ENCODE peak calls at places on chromosomes 12 and 14, in seven cellular contexts. One of them, this sample, is unnamed.

GRCh38 chr12:108573310-108573709 is 10.9 kb downstream of the ISCU start:
- DNase-seq in WTC11: no peak
- DNase-seq in AG09319: no peak
- DNase-seq in B cell: no peak
- DNase-seq in nephron progenitor cell: no peak
- DNase-seq in left lung: no peak
- DNase-seq in ovary: no peak
- DNase-seq in this sample: no peak

GRCh38 chr14:63134801-63135200 is 69.4 kb upstream of the RHOJ start:
- DNase-seq in WTC11: no peak
- DNase-seq in AG09319: no peak
- DNase-seq in left lung: no peak
- DNase-seq in nephron progenitor cell: no peak
- DNase-seq in ovary: no peak
- DNase-seq in B cell: no peak
- DNase-seq in this sample: no peak

GRCh38 chr12:14618990-14619389 is 51.3 kb upstream of the PLBD1 start:
- DNase-seq in WTC11: no peak
- DNase-seq in left lung: no peak
- DNase-seq in AG09319: no peak
- DNase-seq in B cell: no peak
- DNase-seq in ovary: no peak
- DNase-seq in nephron progenitor cell: no peak
- DNase-seq in this sample: no peak

GRCh38 chr14:30569216-30569902 is 10.4 kb downstream of the G2E3 start:
- DNase-seq in nephron progenitor cell: no peak
- DNase-seq in left lung: no peak
- DNase-seq in AG09319: no peak
- DNase-seq in ovary: no peak
- DNase-seq in WTC11: no peak
- DNase-seq in B cell: no peak
- DNase-seq in this sample: no peak

GRCh38 chr12:39605996-39606395 is 13.6 kb downstream of the ABCD2 start:
- DNase-seq in AG09319: no peak
- DNase-seq in ovary: no peak
- DNase-seq in left lung: no peak
- DNase-seq in WTC11: no peak
- DNase-seq in nephron progenitor cell: no peak
- DNase-seq in B cell: no peak
- DNase-seq in this sample: no peak

GRCh38 chr12:120528861-120529525 is at the start of gene COQ5:
- DNase-seq in AG09319: no peak
- DNase-seq in B cell: peak
- DNase-seq in left lung: peak
- DNase-seq in nephron progenitor cell: peak
- DNase-seq in WTC11: peak
- DNase-seq in ovary: peak
- DNase-seq in this sample: peak

GRCh38 chr12:59834659-59835474 is 239.0 kb downstream of the SLC16A7 start:
- DNase-seq in AG09319: peak
- DNase-seq in left lung: no peak
- DNase-seq in WTC11: no peak
- DNase-seq in ovary: no peak
- DNase-seq in B cell: no peak
- DNase-seq in nephron progenitor cell: peak
- DNase-seq in this sample: no peak

GRCh38 chr14:104792101-104792884 is 3.3 kb downstream of the AKT1 start:
- DNase-seq in AG09319: no peak
- DNase-seq in nephron progenitor cell: no peak
- DNase-seq in left lung: peak
- DNase-seq in ovary: no peak
- DNase-seq in WTC11: no peak
- DNase-seq in B cell: no peak
- DNase-seq in this sample: no peak

GRCh38 chr12:75560167-75560566 is 48.8 kb upstream of the KRR1 start:
- DNase-seq in nephron progenitor cell: no peak
- DNase-seq in AG09319: no peak
- DNase-seq in B cell: no peak
- DNase-seq in left lung: no peak
- DNase-seq in WTC11: no peak
- DNase-seq in ovary: no peak
- DNase-seq in this sample: no peak

GRCh38 chr12:105975351-105975750 is 163.4 kb downstream of the NUAK1 start:
- DNase-seq in B cell: no peak
- DNase-seq in ovary: no peak
- DNase-seq in left lung: no peak
- DNase-seq in nephron progenitor cell: no peak
- DNase-seq in AG09319: no peak
- DNase-seq in WTC11: no peak
- DNase-seq in this sample: no peak

GRCh38 chr12:6295187-6295811 is 15.2 kb upstream of the PLEKHG6 start:
- DNase-seq in WTC11: no peak
- DNase-seq in B cell: no peak
- DNase-seq in ovary: no peak
- DNase-seq in nephron progenitor cell: no peak
- DNase-seq in left lung: no peak
- DNase-seq in AG09319: peak
- DNase-seq in this sample: peak

GRCh38 chr14:35365130-35366047 is 39.2 kb downstream of the NFKBIA start:
- DNase-seq in nephron progenitor cell: no peak
- DNase-seq in ovary: no peak
- DNase-seq in left lung: peak
- DNase-seq in AG09319: no peak
- DNase-seq in WTC11: no peak
- DNase-seq in B cell: no peak
- DNase-seq in this sample: peak

GRCh38 chr12:131176266-131176665 is 222.6 kb downstream of the ADGRD1 start:
- DNase-seq in ovary: no peak
- DNase-seq in nephron progenitor cell: no peak
- DNase-seq in WTC11: no peak
- DNase-seq in B cell: no peak
- DNase-seq in left lung: no peak
- DNase-seq in AG09319: no peak
- DNase-seq in this sample: no peak

GRCh38 chr12:14873440-14874185 is 12.0 kb downstream of the MGP start:
- DNase-seq in nephron progenitor cell: no peak
- DNase-seq in B cell: no peak
- DNase-seq in AG09319: no peak
- DNase-seq in ovary: no peak
- DNase-seq in left lung: no peak
- DNase-seq in WTC11: no peak
- DNase-seq in this sample: no peak

GRCh38 chr12:31386364-31386777 is 60.4 kb upstream of the SINHCAF start:
- DNase-seq in nephron progenitor cell: peak
- DNase-seq in B cell: no peak
- DNase-seq in ovary: no peak
- DNase-seq in left lung: no peak
- DNase-seq in WTC11: peak
- DNase-seq in AG09319: no peak
- DNase-seq in this sample: no peak

GRCh38 chr12:111434680-111435338 is 29.1 kb downstream of the SH2B3 start:
- DNase-seq in ovary: peak
- DNase-seq in AG09319: no peak
- DNase-seq in B cell: peak
- DNase-seq in left lung: no peak
- DNase-seq in WTC11: no peak
- DNase-seq in nephron progenitor cell: no peak
- DNase-seq in this sample: peak

GRCh38 chr12:72133497-72134055 is 138.6 kb upstream of the TRHDE start:
- DNase-seq in B cell: no peak
- DNase-seq in WTC11: no peak
- DNase-seq in AG09319: no peak
- DNase-seq in ovary: no peak
- DNase-seq in left lung: no peak
- DNase-seq in nephron progenitor cell: no peak
- DNase-seq in this sample: no peak

GRCh38 chr12:113003631-113004030 is 25.3 kb downstream of the OAS2 start:
- DNase-seq in B cell: no peak
- DNase-seq in nephron progenitor cell: no peak
- DNase-seq in AG09319: no peak
- DNase-seq in left lung: no peak
- DNase-seq in ovary: no peak
- DNase-seq in WTC11: no peak
- DNase-seq in this sample: no peak

GRCh38 chr12:75856228-75856627 is 175.3 kb downstream of the PHLDA1 start:
- DNase-seq in AG09319: no peak
- DNase-seq in ovary: no peak
- DNase-seq in WTC11: no peak
- DNase-seq in B cell: no peak
- DNase-seq in left lung: no peak
- DNase-seq in nephron progenitor cell: no peak
- DNase-seq in this sample: no peak

GRCh38 chr12:22333751-22334695 is 484 bp downstream of the ST8SIA1 start:
- DNase-seq in WTC11: peak
- DNase-seq in AG09319: no peak
- DNase-seq in ovary: peak
- DNase-seq in B cell: no peak
- DNase-seq in left lung: peak
- DNase-seq in nephron progenitor cell: peak
- DNase-seq in this sample: no peak

GRCh38 chr14:91482278-91483023 is 27.7 kb downstream of the PPP4R3A start:
- DNase-seq in ovary: no peak
- DNase-seq in nephron progenitor cell: no peak
- DNase-seq in left lung: no peak
- DNase-seq in WTC11: no peak
- DNase-seq in B cell: no peak
- DNase-seq in AG09319: no peak
- DNase-seq in this sample: no peak

GRCh38 chr14:64422006-64422405 is 33.9 kb downstream of the MTHFD1 start:
- DNase-seq in ovary: no peak
- DNase-seq in AG09319: no peak
- DNase-seq in WTC11: no peak
- DNase-seq in left lung: no peak
- DNase-seq in nephron progenitor cell: no peak
- DNase-seq in B cell: no peak
- DNase-seq in this sample: no peak

DNA sequence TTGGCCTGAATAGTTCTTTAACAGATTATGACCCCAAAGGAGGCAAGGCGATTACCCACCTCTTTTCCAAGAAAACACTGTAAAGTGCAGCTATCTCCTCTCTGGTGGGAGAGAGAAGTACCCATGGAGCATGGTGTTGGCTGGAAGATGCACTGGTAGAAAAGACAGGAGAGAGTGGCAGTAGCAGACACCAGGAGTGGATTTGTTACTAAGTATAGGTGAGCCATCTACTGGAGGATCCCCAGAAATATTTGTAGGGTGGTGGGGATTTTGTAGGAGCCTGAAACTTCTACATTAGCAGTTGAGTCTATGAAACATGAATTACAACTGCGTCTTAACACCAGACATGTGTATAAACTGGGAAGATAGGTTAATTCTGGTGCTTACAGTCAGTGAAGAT is 148.0 kb downstream of the SLC38A4 start:
- DNase-seq in AG09319: no peak
- DNase-seq in nephron progenitor cell: no peak
- DNase-seq in WTC11: no peak
- DNase-seq in left lung: no peak
- DNase-seq in B cell: no peak
- DNase-seq in ovary: no peak
- DNase-seq in this sample: no peak
- TF ChIP-seq CTCF in AG09319: peak
- TF ChIP-seq CTCF in nephron progenitor cell: no peak
- TF ChIP-seq CTCF in WTC11: no peak
- TF ChIP-seq CTCF in left lung: no peak
- TF ChIP-seq CTCF in B cell: no peak
- TF ChIP-seq CTCF in ovary: no peak
- TF ChIP-seq CTCF in this sample: no peak

GRCh38 chr14:94129111-94129757 is at the start of gene IFI27L2:
- DNase-seq in nephron progenitor cell: peak
- DNase-seq in B cell: peak
- DNase-seq in left lung: peak
- DNase-seq in WTC11: peak
- DNase-seq in AG09319: no peak
- DNase-seq in ovary: peak
- DNase-seq in this sample: peak
- TF ChIP-seq CTCF in nephron progenitor cell: peak
- TF ChIP-seq CTCF in B cell: peak
- TF ChIP-seq CTCF in left lung: peak
- TF ChIP-seq CTCF in WTC11: peak
- TF ChIP-seq CTCF in AG09319: peak
- TF ChIP-seq CTCF in ovary: peak
- TF ChIP-seq CTCF in this sample: peak

GRCh38 chr14:33477752-33478151 is 473.1 kb downstream of the EGLN3 start:
- DNase-seq in nephron progenitor cell: no peak
- DNase-seq in ovary: no peak
- DNase-seq in AG09319: no peak
- DNase-seq in WTC11: no peak
- DNase-seq in B cell: no peak
- DNase-seq in left lung: no peak
- DNase-seq in this sample: no peak

GRCh38 chr14:33469898-33470297 is 481.0 kb downstream of the EGLN3 start:
- DNase-seq in B cell: no peak
- DNase-seq in ovary: no peak
- DNase-seq in AG09319: no peak
- DNase-seq in WTC11: no peak
- DNase-seq in nephron progenitor cell: no peak
- DNase-seq in left lung: no peak
- DNase-seq in this sample: no peak

GRCh38 chr14:33480589-33481184 is 470.2 kb downstream of the EGLN3 start:
- DNase-seq in B cell: no peak
- DNase-seq in WTC11: no peak
- DNase-seq in ovary: no peak
- DNase-seq in nephron progenitor cell: no peak
- DNase-seq in AG09319: no peak
- DNase-seq in left lung: no peak
- DNase-seq in this sample: no peak

GRCh38 chr14:33475623-33476022 is 475.3 kb downstream of the EGLN3 start:
- DNase-seq in nephron progenitor cell: peak
- DNase-seq in WTC11: peak
- DNase-seq in ovary: no peak
- DNase-seq in left lung: no peak
- DNase-seq in B cell: no peak
- DNase-seq in AG09319: no peak
- DNase-seq in this sample: no peak
- TF ChIP-seq CTCF in nephron progenitor cell: peak
- TF ChIP-seq CTCF in WTC11: peak
- TF ChIP-seq CTCF in ovary: no peak
- TF ChIP-seq CTCF in left lung: no peak
- TF ChIP-seq CTCF in B cell: no peak
- TF ChIP-seq CTCF in AG09319: no peak
- TF ChIP-seq CTCF in this sample: no peak

DNA sequence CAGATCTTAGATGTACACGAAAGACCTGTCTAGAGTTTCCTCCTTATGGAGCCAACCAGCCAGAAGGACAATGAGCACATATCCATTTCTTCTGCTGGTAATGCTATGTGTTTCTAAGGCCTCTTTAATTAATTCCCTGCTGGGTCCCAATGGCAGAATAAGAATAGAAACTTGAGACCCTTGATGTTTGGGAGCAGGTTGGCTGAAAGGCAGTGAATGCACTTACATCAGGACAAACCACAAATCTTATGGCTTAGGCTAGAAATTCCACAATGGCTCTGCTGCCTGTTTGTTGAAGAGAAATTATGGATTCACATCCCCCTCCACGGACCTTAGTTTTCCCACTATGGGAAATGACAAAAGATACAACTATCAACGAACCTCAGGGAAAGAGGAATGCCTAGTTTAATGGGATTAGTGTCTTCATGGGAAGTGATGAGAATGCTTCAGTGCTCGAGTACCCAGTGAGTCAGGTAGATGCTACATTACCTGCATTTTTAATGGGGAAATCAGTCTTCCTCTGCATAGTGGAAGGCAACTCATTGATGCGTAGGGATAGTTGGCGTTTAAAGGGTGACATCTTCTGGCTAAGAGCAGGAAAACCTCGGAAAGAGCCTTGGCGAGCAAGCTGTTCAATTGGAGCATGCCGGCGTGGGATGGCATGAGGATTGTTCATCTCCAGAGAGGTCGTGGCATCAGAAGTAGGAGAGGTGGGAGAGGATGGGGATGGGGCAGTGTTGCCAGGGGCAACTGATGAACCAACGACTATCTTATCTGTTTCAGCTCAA is 46.5 kb downstream of the PAPLN start:
- DNase-seq in ovary: no peak
- DNase-seq in nephron progenitor cell: peak
- DNase-seq in WTC11: peak
- DNase-seq in left lung: no peak
- DNase-seq in AG09319: no peak
- DNase-seq in B cell: no peak
- DNase-seq in this sample: no peak
- TF ChIP-seq CTCF in ovary: no peak
- TF ChIP-seq CTCF in nephron progenitor cell: peak
- TF ChIP-seq CTCF in WTC11: no peak
- TF ChIP-seq CTCF in left lung: no peak
- TF ChIP-seq CTCF in AG09319: peak
- TF ChIP-seq CTCF in B cell: no peak
- TF ChIP-seq CTCF in this sample: no peak

This sample was measured in CD14-positive monocyte.